ENCODE peak calls at places on chromosomes 11 and 22, in seven cellular contexts. One of them, this sample, is unnamed.

GRCh38 chr11:64304316-64305072 is 830 bp upstream of the ESRRA start:
- DNase-seq in activated T-cell treated with anti-CD3 and anti-CD28 coated beads, Interleukin-2, amount 50 U/mL, for 48 hours: peak; percentile 96
- DNase-seq in NCI-H460: peak; percentile 81
- DNase-seq in aorta: peak; percentile 95
- DNase-seq in AG08395: peak; percentile 89
- DNase-seq in AG08396: peak; percentile 90
- DNase-seq in GM13976: peak; percentile 88
- DNase-seq in this sample: peak; percentile 95

GRCh38 chr22:45743687-45744086 is 72.1 kb downstream of the ATXN10 start:
- DNase-seq in activated T-cell treated with anti-CD3 and anti-CD28 coated beads, Interleukin-2, amount 50 U/mL, for 48 hours: no peak
- DNase-seq in NCI-H460: no peak
- DNase-seq in aorta: peak; percentile 63
- DNase-seq in AG08395: no peak
- DNase-seq in AG08396: no peak
- DNase-seq in GM13976: no peak
- DNase-seq in this sample: no peak

GRCh38 chr11:106697058-106697457 is 321.2 kb downstream of the GUCY1A2 start:
- DNase-seq in activated T-cell treated with anti-CD3 and anti-CD28 coated beads, Interleukin-2, amount 50 U/mL, for 48 hours: no peak
- DNase-seq in NCI-H460: no peak
- DNase-seq in aorta: no peak
- DNase-seq in AG08395: peak; percentile 10
- DNase-seq in AG08396: no peak
- DNase-seq in GM13976: no peak
- DNase-seq in this sample: no peak

GRCh38 chr22:19234126-19234896 is 55.8 kb upstream of the SLC25A1 start:
- DNase-seq in activated T-cell treated with anti-CD3 and anti-CD28 coated beads, Interleukin-2, amount 50 U/mL, for 48 hours: no peak
- DNase-seq in NCI-H460: no peak
- DNase-seq in aorta: no peak
- DNase-seq in AG08395: no peak
- DNase-seq in AG08396: no peak
- DNase-seq in GM13976: no peak
- DNase-seq in this sample: no peak

GRCh38 chr11:58645854-58646253 is 23.4 kb downstream of the CNTF start:
- DNase-seq in activated T-cell treated with anti-CD3 and anti-CD28 coated beads, Interleukin-2, amount 50 U/mL, for 48 hours: no peak
- DNase-seq in NCI-H460: no peak
- DNase-seq in aorta: no peak
- DNase-seq in AG08395: no peak
- DNase-seq in AG08396: no peak
- DNase-seq in GM13976: no peak
- DNase-seq in this sample: no peak

GRCh38 chr22:26169312-26170111 is at the start of gene SEZ6L:
- DNase-seq in activated T-cell treated with anti-CD3 and anti-CD28 coated beads, Interleukin-2, amount 50 U/mL, for 48 hours: no peak
- DNase-seq in NCI-H460: no peak
- DNase-seq in aorta: no peak
- DNase-seq in AG08395: no peak
- DNase-seq in AG08396: peak; percentile 11
- DNase-seq in GM13976: peak; percentile 58
- DNase-seq in this sample: peak; percentile 67

GRCh38 chr11:16778876-16779275 is 40.4 kb downstream of the C11orf58 start:
- DNase-seq in activated T-cell treated with anti-CD3 and anti-CD28 coated beads, Interleukin-2, amount 50 U/mL, for 48 hours: no peak
- DNase-seq in NCI-H460: no peak
- DNase-seq in aorta: no peak
- DNase-seq in AG08395: no peak
- DNase-seq in AG08396: no peak
- DNase-seq in GM13976: no peak
- DNase-seq in this sample: no peak

GRCh38 chr11:120512727-120513435 is 1.3 kb downstream of the GRIK4 start:
- DNase-seq in activated T-cell treated with anti-CD3 and anti-CD28 coated beads, Interleukin-2, amount 50 U/mL, for 48 hours: no peak
- DNase-seq in NCI-H460: no peak
- DNase-seq in aorta: no peak
- DNase-seq in AG08395: no peak
- DNase-seq in AG08396: no peak
- DNase-seq in GM13976: peak; percentile 41
- DNase-seq in this sample: no peak

GRCh38 chr11:95299078-95299611 is 68.1 kb upstream of the SESN3 start:
- DNase-seq in activated T-cell treated with anti-CD3 and anti-CD28 coated beads, Interleukin-2, amount 50 U/mL, for 48 hours: no peak
- DNase-seq in NCI-H460: no peak
- DNase-seq in aorta: no peak
- DNase-seq in AG08395: peak; percentile 26
- DNase-seq in AG08396: no peak
- DNase-seq in GM13976: no peak
- DNase-seq in this sample: peak; percentile 30

GRCh38 chr22:44406581-44407403 is 91.2 kb downstream of the RTL6 start:
- DNase-seq in activated T-cell treated with anti-CD3 and anti-CD28 coated beads, Interleukin-2, amount 50 U/mL, for 48 hours: no peak
- DNase-seq in NCI-H460: no peak
- DNase-seq in aorta: peak; percentile 24
- DNase-seq in AG08395: no peak
- DNase-seq in AG08396: no peak
- DNase-seq in GM13976: no peak
- DNase-seq in this sample: no peak

GRCh38 chr11:126403658-126404057 is 48.2 kb downstream of the ST3GAL4 start:
- DNase-seq in activated T-cell treated with anti-CD3 and anti-CD28 coated beads, Interleukin-2, amount 50 U/mL, for 48 hours: peak; percentile 28
- DNase-seq in NCI-H460: peak; percentile 7
- DNase-seq in aorta: no peak
- DNase-seq in AG08395: no peak
- DNase-seq in AG08396: no peak
- DNase-seq in GM13976: no peak
- DNase-seq in this sample: peak; percentile 72

This sample was measured in NCI-H82.